ENCODE peak calls at places on chromosome 22, in seven cellular contexts. A is IMR-90, Z is H9, Y is H1, U is mesenchymal stem cell, J is mesendoderm, T is trophoblast cell. H is an unnamed sample.

GRCh38 chr22:37912171-37912570 is 6.1 kb downstream of the MICALL1 start:
- DNase-seq in U (no peak), Z (no peak), Y (no peak), J (no peak), T (no peak), A (no peak), H (no peak)

GRCh38 chr22:20156042-20156389 is 5.2 kb upstream of the CCDC188 start:
- DNase-seq in T (no peak), J (no peak), Z (no peak), A (no peak), U (no peak), Y (no peak), H (no peak)

GRCh38 chr22:41700105-41700358 is 729 bp downstream of the MEI1 start:
- DNase-seq in A (no peak), Y (no peak), Z (peak), J (no peak), U (no peak), T (no peak), H (no peak)

GRCh38 chr22:48342016-48342415 is 1485.7 kb downstream of the BRD1 start:
- DNase-seq in A (no peak), U (no peak), J (no peak), Y (no peak), T (no peak), Z (no peak), H (no peak)

GRCh38 chr22:47168900-47169800 is 406.7 kb downstream of the TBC1D22A start:
- DNase-seq in U (peak), Y (peak), J (peak), A (peak), T (peak), Z (peak), H (no peak)

GRCh38 chr22:41271787-41272186 is 14.2 kb downstream of the RANGAP1 start:
- DNase-seq in A (no peak), U (no peak), Z (no peak), T (peak), Y (no peak), J (no peak), H (no peak)

GRCh38 chr22:41094036-41094435 is 1.6 kb downstream of the EP300 start:
- DNase-seq in A (peak), J (peak), Z (no peak), T (no peak), U (peak), Y (no peak), H (no peak)

GRCh38 chr22:19875061-19875530 is 20.4 kb upstream of the GNB1L start:
- DNase-seq in U (no peak), Y (no peak), J (no peak), Z (peak), T (no peak), A (no peak), H (no peak)

GRCh38 chr22:32401486-32401885 is 10.6 kb downstream of the RTCB start:
- DNase-seq in T (no peak), Y (no peak), Z (no peak), A (no peak), J (no peak), U (no peak), H (no peak)

GRCh38 chr22:31829505-31829904 is 75.7 kb downstream of the DEPDC5 start:
- DNase-seq in Z (no peak), T (peak), U (peak), J (no peak), A (peak), Y (no peak), H (no peak)

GRCh38 chr22:32323513-32324164 is 34.0 kb upstream of the RFPL3 start:
- DNase-seq in J (no peak), T (no peak), Y (no peak), U (no peak), Z (peak), A (no peak), H (no peak)

GRCh38 chr22:31739795-31740201 is 10.1 kb downstream of the PRR14L start:
- DNase-seq in T (no peak), Y (no peak), Z (no peak), J (no peak), U (peak), A (no peak), H (no peak)

GRCh38 chr22:17471901-17472566 is 91.3 kb upstream of the SLC25A18 start:
- DNase-seq in U (no peak), Y (no peak), T (peak), A (no peak), Z (no peak), J (peak), H (peak)

GRCh38 chr22:26558246-26558895 is 31.6 kb downstream of the TPST2 start:
- DNase-seq in Y (no peak), J (no peak), T (no peak), Z (no peak), A (peak), U (peak), H (no peak)

GRCh38 chr22:20267441-20268288 is 453 bp downstream of the RTN4R start:
- DNase-seq in T (peak), J (peak), A (no peak), U (no peak), Y (no peak), Z (no peak), H (no peak)

GRCh38 chr22:19823191-19823590 is 31.5 kb downstream of the GNB1L start:
- DNase-seq in U (no peak), A (no peak), Y (no peak), J (no peak), T (no peak), Z (no peak), H (no peak)

GRCh38 chr22:44271010-44271500 is 41.7 kb downstream of the SHISAL1 start:
- DNase-seq in Z (no peak), U (no peak), J (no peak), T (no peak), A (no peak), Y (no peak), H (no peak)

GRCh38 chr22:37526376-37526775 is 7.2 kb upstream of the CARD10 start:
- DNase-seq in Z (no peak), Y (no peak), T (no peak), A (no peak), U (no peak), J (no peak), H (no peak)

GRCh38 chr22:41842996-41843970 is 10.4 kb downstream of the SREBF2 start:
- DNase-seq in U (no peak), Y (no peak), J (no peak), Z (no peak), T (peak), A (no peak), H (no peak)

GRCh38 chr22:48644108-48644507 is 1183.6 kb downstream of the BRD1 start:
- DNase-seq in Y (no peak), T (no peak), J (peak), Z (no peak), A (no peak), U (no peak), H (no peak)

GRCh38 chr22:27372969-27373670 is 428.4 kb downstream of the MN1 start:
- DNase-seq in T (no peak), Y (peak), A (no peak), J (peak), U (peak), Z (peak), H (peak)

GRCh38 chr22:25368271-25368670 is 148.8 kb downstream of the CRYBB2 start:
- DNase-seq in Y (no peak), J (peak), A (peak), Z (no peak), T (no peak), U (peak), H (no peak)

GRCh38 chr22:47310601-47311000 is 548.2 kb downstream of the TBC1D22A start:
- DNase-seq in T (no peak), Y (no peak), Z (no peak), U (no peak), J (no peak), A (peak), H (no peak)

GRCh38 chr22:28951530-28951929 is 68.2 kb downstream of the ZNRF3 start:
- DNase-seq in U (no peak), T (no peak), Z (no peak), J (no peak), A (no peak), Y (no peak), H (no peak)

GRCh38 chr22:20316844-20317401 is 2.9 kb downstream of the DGCR6L start:
- DNase-seq in A (no peak), T (no peak), Y (no peak), J (no peak), U (no peak), Z (no peak), H (no peak)

GRCh38 chr22:24727218-24727851 is 47.2 kb downstream of the PIWIL3 start:
- DNase-seq in A (peak), T (no peak), Y (no peak), J (no peak), Z (no peak), U (peak), H (no peak)

GRCh38 chr22:24723111-24723510 is 51.4 kb downstream of the PIWIL3 start:
- DNase-seq in J (no peak), Y (no peak), Z (no peak), U (no peak), T (no peak), A (no peak), H (no peak)

GRCh38 chr22:17784776-17785175 is 10.5 kb upstream of the BID start:
- DNase-seq in T (no peak), Z (no peak), J (no peak), A (no peak), Y (no peak), U (no peak), H (no peak)

GRCh38 chr22:27317156-27317555 is 484.4 kb downstream of the MN1 start:
- DNase-seq in T (no peak), J (peak), Y (no peak), Z (peak), A (no peak), U (peak), H (no peak)

GRCh38 chr22:41917906-41918791 is 3.3 kb upstream of the SHISA8 start:
- DNase-seq in A (peak), J (no peak), T (peak), Y (no peak), U (peak), Z (no peak), H (no peak)

GRCh38 chr22:20268350-20269012 is 363 bp upstream of the RTN4R start:
- DNase-seq in J (peak), A (peak), Y (no peak), T (peak), Z (peak), U (peak), H (peak)

GRCh38 chr22:24417901-24418641 is 9.3 kb upstream of the ADORA2A start:
- DNase-seq in Y (no peak), A (peak), T (peak), Z (no peak), U (no peak), J (no peak), H (no peak)

GRCh38 chr22:20857838-20858614 is 585 bp downstream of the PI4KA start:
- DNase-seq in J (peak), U (peak), A (peak), T (peak), Z (peak), Y (peak), H (peak)

GRCh38 chr22:37314315-37315046 is 32.2 kb downstream of the CYTH4 start:
- DNase-seq in A (no peak), U (no peak), J (no peak), Y (no peak), T (no peak), Z (no peak), H (no peak)

GRCh38 chr22:37177221-37177620 is 10.8 kb downstream of the C1QTNF6 start:
- DNase-seq in T (no peak), Y (no peak), J (no peak), Z (no peak), A (no peak), U (no peak), H (no peak)

GRCh38 chr22:40383905-40384304 is 13.5 kb downstream of the SGSM3 start:
- DNase-seq in Y (no peak), Z (no peak), A (peak), U (peak), J (peak), T (peak), H (no peak)

DNA sequence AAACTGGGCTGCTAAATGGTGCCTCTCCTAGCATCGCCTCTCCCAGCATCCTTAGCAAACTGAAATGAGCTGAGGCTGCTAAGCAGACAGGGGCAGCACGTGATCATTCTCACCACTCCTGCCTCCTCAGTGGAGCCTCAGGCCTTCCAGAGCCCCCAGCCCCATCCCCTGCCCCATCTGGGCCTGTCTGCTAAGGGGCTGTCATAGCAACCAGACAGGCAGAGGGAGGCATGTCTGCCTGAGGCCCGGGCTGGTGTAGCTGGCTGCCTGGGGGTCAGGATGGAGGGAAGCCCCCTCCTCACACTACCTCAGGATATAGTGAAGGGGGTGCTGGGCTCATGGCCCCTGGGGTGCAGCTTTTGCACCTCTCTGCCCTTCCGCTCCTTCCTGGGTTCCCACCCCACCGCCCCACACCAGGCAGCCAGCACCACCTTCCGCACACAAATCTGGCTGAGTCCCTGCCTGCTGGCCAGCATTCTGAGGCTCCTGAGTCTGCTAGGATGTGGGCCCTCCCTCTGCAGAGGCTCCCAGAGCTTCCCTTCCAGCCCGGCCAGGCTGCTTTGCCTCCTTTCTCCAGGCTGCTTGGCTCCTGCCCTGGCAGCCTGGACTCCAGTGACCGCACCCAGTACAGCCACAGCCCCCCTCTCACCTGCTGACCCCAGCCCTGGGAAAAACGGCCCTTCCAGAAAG is 47.5 kb upstream of the TTLL12 start:
- DNase-seq in T (no peak), J (no peak), A (no peak), Y (no peak), Z (no peak), U (no peak), H (no peak)
- H4K8ac ChIP-seq in T (no peak), J (no peak), A (no peak), Y (peak), Z (no peak), U (no peak), H (no peak)

GRCh38 chr22:30227438-30228228 is 18.9 kb downstream of the LIF start:
- DNase-seq in T (no peak), U (no peak), J (no peak), A (no peak), Z (no peak), Y (no peak), H (no peak)
- H4K8ac ChIP-seq in T (no peak), U (no peak), J (no peak), A (no peak), Z (no peak), Y (no peak), H (no peak)

GRCh38 chr22:35711336-35711735 is 6.3 kb upstream of the APOL5 start:
- DNase-seq in Z (no peak), U (no peak), Y (no peak), T (no peak), J (no peak), A (no peak), H (no peak)
- H4K8ac ChIP-seq in Z (no peak), U (no peak), Y (no peak), T (no peak), J (no peak), A (no peak), H (no peak)

DNA sequence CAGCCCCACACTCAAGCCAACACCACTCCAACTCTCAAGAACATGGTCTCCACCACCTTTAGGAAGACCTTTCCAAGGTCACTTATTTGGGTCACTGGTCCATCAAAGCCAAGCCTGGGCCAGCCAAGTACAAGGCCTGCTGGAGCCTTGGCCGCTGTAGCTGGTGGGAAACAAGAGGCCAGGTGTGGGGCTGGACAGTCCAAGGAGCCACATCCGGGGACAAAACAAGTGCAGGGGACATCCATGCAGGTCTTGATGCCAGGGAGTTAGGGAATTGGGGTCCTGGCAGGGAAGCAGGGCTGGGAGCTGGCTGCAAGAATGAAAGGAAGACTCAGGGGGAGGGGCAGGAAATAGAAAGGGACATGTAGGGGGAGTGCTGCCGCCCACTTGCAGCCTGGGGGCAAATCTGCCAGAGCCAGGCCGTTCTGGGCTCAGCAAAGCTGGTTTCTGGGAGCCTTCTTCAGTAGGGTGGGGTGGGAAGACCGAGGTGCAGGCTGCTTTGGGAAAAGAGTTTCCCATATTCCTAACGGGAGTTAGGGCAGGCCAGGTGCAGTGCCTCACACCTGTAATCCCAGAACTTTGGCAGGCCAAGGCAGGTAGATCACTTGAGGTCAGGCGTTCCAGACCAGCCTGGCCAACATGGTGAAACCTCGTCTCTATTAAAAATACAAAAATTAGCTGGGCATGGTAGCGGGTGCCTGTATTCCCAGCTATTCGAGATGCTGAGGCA is 69.5 kb upstream of the ATXN10 start:
- DNase-seq in J (peak), T (no peak), Z (peak), Y (no peak), U (no peak), A (no peak), H (no peak)
- H4K8ac ChIP-seq in J (no peak), T (no peak), Z (no peak), Y (no peak), U (no peak), A (no peak), H (no peak)

GRCh38 chr22:50327711-50328019 is 853 bp upstream of the DENND6B start:
- DNase-seq in U (no peak), A (no peak), Z (no peak), T (no peak), Y (no peak), J (no peak), H (no peak)
- H4K8ac ChIP-seq in U (peak), A (peak), Z (no peak), T (peak), Y (peak), J (peak), H (peak)

DNA sequence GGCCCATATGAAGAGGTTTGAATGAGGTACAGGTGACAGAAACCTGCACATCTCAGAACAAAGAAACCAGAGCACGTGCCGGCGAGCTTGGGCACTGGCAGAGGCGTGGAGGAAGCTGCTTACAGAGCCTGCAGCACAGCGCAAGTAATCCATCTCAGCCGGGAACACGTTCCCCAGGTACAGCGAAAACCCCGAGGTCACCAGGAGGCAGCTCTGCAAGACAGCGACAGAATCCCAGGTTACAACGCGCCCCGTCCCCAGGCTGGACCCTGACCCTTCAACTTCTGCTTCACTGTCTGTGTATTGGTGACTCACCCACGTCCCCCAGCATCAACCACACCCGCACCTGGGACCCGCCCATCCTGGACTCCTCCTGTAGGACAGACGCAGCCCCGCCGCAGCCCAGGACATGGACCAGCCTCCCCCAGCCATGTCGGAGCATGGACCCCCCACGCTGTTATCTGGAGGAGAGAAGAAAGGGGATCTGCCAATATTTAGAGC is 2.2 kb downstream of the MLC1 start:
- DNase-seq in Y (no peak), A (no peak), U (no peak), T (no peak), J (no peak), Z (no peak), H (no peak)
- H4K8ac ChIP-seq in Y (peak), A (no peak), U (no peak), T (no peak), J (no peak), Z (no peak), H (no peak)